ENCODE peak calls at places on chromosomes 2 and 18, in four cellular contexts. W is HepG2, R is SK-N-SH, Y is GM12878. V is an unnamed sample.

GRCh38 chr18:45014047-45014501 is 333.4 kb downstream of the SETBP1 start:
- DNase-seq in W (no peak), R (peak), Y (no peak), V (no peak)

GRCh38 chr2:230575640-230576324 is 136.9 kb upstream of the CAB39 start:
- DNase-seq in R (no peak), Y (no peak), W (no peak), V (no peak)

GRCh38 chr2:12637754-12638153 is 79.0 kb upstream of the TRIB2 start:
- DNase-seq in W (no peak), Y (no peak), R (no peak), V (no peak)

GRCh38 chr2:200247494-200247893 is 59.0 kb upstream of the SPATS2L start:
- DNase-seq in Y (no peak), R (no peak), W (no peak), V (no peak)

GRCh38 chr2:206423147-206423546 is 20.2 kb upstream of the ADAM23 start:
- DNase-seq in Y (no peak), W (no peak), R (no peak), V (no peak)

GRCh38 chr2:184756885-184757284 is 158.6 kb downstream of the ZNF804A start:
- DNase-seq in Y (no peak), W (no peak), R (no peak), V (no peak)

GRCh38 chr18:34222396-34223163 is 2.1 kb downstream of the NOL4 start:
- DNase-seq in W (no peak), R (peak), Y (no peak), V (peak)

GRCh38 chr18:69588301-69588700 is 187.6 kb downstream of the DOK6 start:
- DNase-seq in Y (no peak), W (peak), R (no peak), V (no peak)

GRCh38 chr2:20593072-20594034 is 57.5 kb downstream of the HS1BP3 start:
- DNase-seq in Y (no peak), R (no peak), W (peak), V (no peak)

GRCh38 chr2:16279201-16279570 is 338.8 kb downstream of the MYCN start:
- DNase-seq in R (no peak), Y (no peak), W (no peak), V (no peak)

GRCh38 chr2:23215016-23215415 is 170.0 kb upstream of the KLHL29 start:
- DNase-seq in W (no peak), R (no peak), Y (no peak), V (no peak)

GRCh38 chr2:121650554-121650930 is 1.3 kb upstream of the CLASP1 start:
- DNase-seq in Y (no peak), W (no peak), R (peak), V (no peak)

GRCh38 chr2:186683341-186683740 is 10.5 kb upstream of the FAM171B start:
- DNase-seq in W (no peak), Y (no peak), R (no peak), V (no peak)

DNA sequence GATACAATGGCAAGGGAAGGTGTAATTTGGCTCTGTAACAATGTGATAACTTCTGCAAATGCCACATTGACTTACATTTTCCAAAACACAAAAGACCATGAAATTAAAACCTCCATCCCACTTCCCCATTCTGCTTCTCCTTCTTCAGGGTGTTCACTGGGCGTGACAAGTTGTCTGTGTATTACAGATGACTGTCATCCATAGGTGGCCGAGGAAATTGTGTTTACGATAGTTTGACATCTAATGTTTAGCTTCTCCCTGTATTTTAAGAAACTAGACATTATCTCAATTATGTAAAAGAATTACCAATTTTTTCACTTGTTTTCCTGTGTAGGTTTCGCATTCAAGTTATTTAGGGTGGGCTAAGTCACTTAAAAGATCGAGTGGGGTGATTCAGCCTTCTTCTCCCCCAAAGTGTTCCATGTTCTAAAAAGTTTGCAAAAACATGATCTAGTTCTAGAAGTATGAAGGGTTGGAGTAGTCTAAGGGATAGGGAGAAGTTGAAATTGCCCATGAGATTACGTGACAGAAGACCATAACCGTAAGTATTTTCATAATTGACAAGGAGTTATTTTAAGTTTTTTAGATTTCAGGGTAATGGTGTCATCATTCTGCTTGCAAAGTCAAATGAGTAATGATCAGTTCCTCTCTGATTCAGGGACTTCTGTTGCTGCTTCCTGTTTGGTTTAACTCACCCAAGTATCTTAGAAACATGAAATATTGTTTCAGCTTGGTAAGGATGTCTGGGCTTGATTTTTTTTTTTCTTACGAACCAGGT is 25.2 kb upstream of the CYTIP start:
- DNase-seq in W (no peak), R (no peak), Y (peak), V (no peak)
- TF ChIP-seq TCF12 in W (no peak), R (no peak), Y (peak), V (no peak)

GRCh38 chr2:218367415-218368149 is 10.9 kb downstream of the CATIP start:
- DNase-seq in Y (peak), R (peak), W (no peak), V (peak)
- TF ChIP-seq TCF12 in Y (no peak), R (no peak), W (no peak), V (no peak)

GRCh38 chr18:78765142-78765541 is 214.5 kb upstream of the SALL3 start:
- DNase-seq in W (no peak), Y (no peak), R (no peak), V (no peak)
- TF ChIP-seq TCF12 in W (no peak), Y (no peak), R (no peak), V (no peak)

GRCh38 chr2:75994759-75995158 is 284.0 kb upstream of the GCFC2 start:
- DNase-seq in Y (no peak), W (peak), R (no peak), V (peak)
- TF ChIP-seq TCF12 in Y (no peak), W (no peak), R (no peak), V (no peak)

V was measured in H1.